ENCODE peak calls at places on chromosomes 6 and 20, in eight cellular contexts. E is H54, M is sigmoid colon, H is OCI-LY7, P is kidney glomerular epithelial cell, X is NB4, B is NCI-H1092 treated with DMSO at 0.1 percent for 48 hours, L is AG08396. K is an unnamed sample.

GRCh38 chr20:46602429-46602828 is 48.8 kb downstream of the SLC13A3 start:
- DNase-seq in L (no peak), P (no peak), B (no peak), M (no peak), E (no peak), X (no peak), H (no peak), K (no peak)

GRCh38 chr6:47034919-47035318 is 7.2 kb downstream of the ADGRF1 start:
- DNase-seq in X (no peak), L (peak), H (no peak), M (no peak), B (peak), E (peak), P (peak), K (no peak)

GRCh38 chr6:83119742-83120300 is 52.4 kb downstream of the DOP1A start:
- DNase-seq in E (no peak), H (no peak), X (no peak), P (peak), M (no peak), B (no peak), L (no peak), K (no peak)

GRCh38 chr20:18750735-18751134 is 62.8 kb upstream of the SCP2D1 start:
- DNase-seq in P (no peak), M (no peak), H (no peak), B (peak), X (no peak), E (no peak), L (no peak), K (no peak)

GRCh38 chr6:13194852-13195251 is 133.5 kb downstream of the TBC1D7 start:
- DNase-seq in X (peak), P (peak), E (peak), M (no peak), H (peak), B (no peak), L (peak), K (no peak)

GRCh38 chr20:50394569-50394968 is 115.6 kb upstream of the PTPN1 start:
- DNase-seq in H (no peak), E (no peak), L (no peak), B (no peak), X (peak), P (no peak), M (no peak), K (no peak)

GRCh38 chr6:90003069-90003800 is 109.0 kb downstream of the GJA10 start:
- DNase-seq in E (no peak), L (no peak), X (no peak), H (no peak), M (no peak), P (peak), B (no peak), K (no peak)

GRCh38 chr6:157033428-157034140 is 256.4 kb downstream of the ARID1B start:
- DNase-seq in P (no peak), E (no peak), L (no peak), B (no peak), M (no peak), H (no peak), X (no peak), K (peak)

GRCh38 chr20:46558511-46558959 is 8.1 kb upstream of the OCSTAMP start:
- DNase-seq in H (no peak), M (no peak), E (peak), X (no peak), P (peak), L (peak), B (no peak), K (no peak)

GRCh38 chr6:56860466-56860865 is 94.4 kb upstream of the BEND6 start:
- DNase-seq in E (no peak), M (no peak), B (no peak), L (peak), X (no peak), H (no peak), P (no peak), K (no peak)

GRCh38 chr6:44058617-44059358 is 68.5 kb downstream of the MRPL14 start:
- DNase-seq in X (peak), B (no peak), M (peak), E (peak), P (no peak), L (peak), H (no peak), K (no peak)

GRCh38 chr6:37025621-37026466 is 20.4 kb downstream of the FGD2 start:
- DNase-seq in L (no peak), E (no peak), P (no peak), H (no peak), B (no peak), M (no peak), X (peak), K (no peak)

GRCh38 chr6:147438758-147439528 is 69.5 kb upstream of the SAMD5 start:
- DNase-seq in M (no peak), H (no peak), X (no peak), E (no peak), P (no peak), B (no peak), L (no peak), K (no peak)

K was measured in CD4-positive, alpha-beta memory T cell.